ENCODE peak calls at places on chromosomes 5 and 9, in seven cellular contexts. T is neural progenitor cell, X is body of pancreas, Z is kidney epithelial cell, Y is bronchial epithelial cell, Q is AG04450, U is ascending aorta. A is an unnamed sample.

GRCh38 chr5:72951850-72952468 is 3.9 kb upstream of the FCHO2 start:
- DNase-seq in Q (no peak), U (no peak), Y (peak), T (no peak), X (peak), Z (no peak), A (no peak)

GRCh38 chr9:10232352-10232930 is 380.4 kb downstream of the PTPRD start:
- DNase-seq in Y (peak), Z (no peak), X (no peak), Q (no peak), T (no peak), U (no peak), A (no peak)

GRCh38 chr9:94864862-94865435 is 138.4 kb downstream of the AOPEP start:
- DNase-seq in Z (no peak), Q (no peak), X (no peak), Y (no peak), T (no peak), U (no peak), A (no peak)

GRCh38 chr5:43161244-43161643 is 30.8 kb upstream of the NIM1K start:
- DNase-seq in Y (no peak), U (no peak), Z (no peak), T (no peak), X (no peak), Q (no peak), A (no peak)

GRCh38 chr5:106959447-106959846 is 711.3 kb downstream of the EFNA5 start:
- DNase-seq in Z (no peak), X (no peak), Q (no peak), Y (peak), U (no peak), T (no peak), A (no peak)

GRCh38 chr9:129278391-129279237 is 100.6 kb upstream of the IER5L start:
- DNase-seq in Y (peak), X (no peak), T (peak), Z (peak), Q (no peak), U (peak), A (no peak)

GRCh38 chr9:21027295-21027694 is 4.1 kb downstream of the HACD4 start:
- DNase-seq in Y (peak), Z (no peak), U (no peak), Q (no peak), T (no peak), X (no peak), A (no peak)

GRCh38 chr9:135224921-135225541 is 137.6 kb downstream of the OLFM1 start:
- DNase-seq in Z (no peak), U (no peak), Y (no peak), T (peak), Q (no peak), X (no peak), A (no peak)

GRCh38 chr5:173764321-173765029 is 123.7 kb upstream of the CPEB4 start:
- DNase-seq in Y (peak), U (peak), Q (peak), X (peak), Z (peak), T (peak), A (peak)

GRCh38 chr9:35688558-35689350 is 971 bp downstream of the TPM2 start:
- DNase-seq in Z (peak), Y (peak), X (no peak), T (no peak), U (no peak), Q (no peak), A (no peak)

GRCh38 chr9:18973348-18973747 is 59.7 kb downstream of the SAXO1 start:
- DNase-seq in Z (no peak), U (no peak), T (no peak), X (no peak), Y (no peak), Q (no peak), A (no peak)

GRCh38 chr9:113523421-113524141 is 60.1 kb downstream of the RGS3 start:
- DNase-seq in Y (no peak), X (peak), Z (no peak), T (no peak), Q (no peak), U (no peak), A (no peak)

GRCh38 chr9:6564868-6565267 is 80.7 kb downstream of the GLDC start:
- DNase-seq in Y (no peak), X (no peak), Z (no peak), T (no peak), Q (no peak), U (no peak), A (no peak)

GRCh38 chr5:134491841-134492442 is 33.5 kb upstream of the JADE2 start:
- DNase-seq in Q (no peak), Y (no peak), T (no peak), Z (no peak), X (no peak), U (peak), A (no peak)

GRCh38 chr9:80796662-80797426 is 892.5 kb downstream of the TLE1 start:
- DNase-seq in X (no peak), T (peak), Q (no peak), Z (no peak), U (no peak), Y (no peak), A (no peak)

GRCh38 chr5:122846051-122846567 is 696 bp downstream of the SNX24 start:
- DNase-seq in Z (peak), X (peak), Q (peak), T (peak), U (no peak), Y (peak), A (no peak)

GRCh38 chr9:117869287-117869686 is 165.1 kb downstream of the TLR4 start:
- DNase-seq in X (no peak), T (no peak), U (no peak), Z (no peak), Y (no peak), Q (no peak), A (no peak)

GRCh38 chr9:121972501-121972981 is 120.6 kb downstream of the TTLL11 start:
- DNase-seq in X (peak), Q (no peak), Y (peak), Z (peak), U (peak), T (no peak), A (peak)

GRCh38 chr5:120610145-120610544 is 146.0 kb downstream of the PRR16 start:
- DNase-seq in Z (no peak), T (no peak), Y (no peak), U (no peak), Q (no peak), X (no peak), A (no peak)

GRCh38 chr9:96509026-96509425 is 59.1 kb downstream of the HABP4 start:
- DNase-seq in U (peak), T (no peak), Z (no peak), Y (no peak), X (no peak), Q (no peak), A (no peak)

GRCh38 chr5:181235323-181235688 is 8.4 kb downstream of the RACK1 start:
- DNase-seq in Z (no peak), Q (no peak), Y (no peak), T (no peak), U (no peak), X (no peak), A (no peak)

GRCh38 chr5:127936439-127936972 is 147.1 kb upstream of the SLC12A2 start:
- DNase-seq in U (no peak), T (no peak), Q (no peak), Z (no peak), X (no peak), Y (peak), A (no peak)

GRCh38 chr5:44691811-44692210 is 116.9 kb upstream of the MRPS30 start:
- DNase-seq in Y (peak), U (no peak), Q (no peak), T (no peak), Z (no peak), X (no peak), A (no peak)

DNA sequence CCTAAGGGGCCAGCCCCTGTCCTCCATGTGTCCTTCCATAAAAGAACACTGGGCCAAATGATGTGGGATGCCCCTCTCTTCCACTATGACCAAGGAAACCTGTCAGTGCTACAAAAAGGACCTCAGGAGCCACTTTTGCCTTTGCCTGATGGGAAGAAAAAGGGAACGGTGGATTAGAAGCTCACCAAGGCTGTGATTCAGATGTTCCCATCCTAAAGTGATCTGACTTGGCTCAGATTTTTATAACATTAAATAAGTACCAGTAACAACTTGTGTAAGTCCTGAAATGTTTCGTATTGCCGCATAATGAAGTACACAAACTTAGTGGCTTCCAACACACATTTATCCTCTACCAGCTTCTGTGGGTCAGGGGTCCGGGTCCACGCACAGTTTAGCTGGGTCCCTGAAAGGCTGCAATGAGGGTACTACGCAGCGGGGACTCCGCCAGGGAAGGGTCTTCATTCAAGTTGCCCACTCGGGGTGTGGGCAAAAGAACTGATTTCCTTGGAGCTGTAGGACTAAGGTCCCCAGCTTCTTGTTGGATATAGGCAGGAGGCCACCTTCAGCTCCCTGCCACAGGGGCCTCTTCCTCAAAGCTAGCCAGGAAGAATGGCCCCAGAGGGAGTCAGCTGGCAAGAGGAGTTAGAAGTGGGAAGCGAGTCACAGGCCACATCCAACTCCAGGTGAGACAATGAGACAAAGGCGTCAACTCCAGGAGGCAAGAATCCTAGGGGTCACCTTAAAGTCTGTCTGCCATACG is 60.4 kb downstream of the RAPGEF1 start:
- DNase-seq in Y (no peak), X (no peak), U (no peak), Q (no peak), Z (no peak), T (no peak), A (no peak)
- TF ChIP-seq CTCF in Y (no peak), X (no peak), U (no peak), Q (no peak), Z (no peak), T (no peak), A (no peak)

GRCh38 chr5:32087086-32088082 is 86.7 kb downstream of the GOLPH3 start:
- DNase-seq in X (no peak), U (no peak), Y (no peak), T (no peak), Z (no peak), Q (no peak), A (no peak)
- H3K4me3 ChIP-seq in X (no peak), U (no peak), Y (no peak), T (no peak), Z (no peak), Q (no peak), A (no peak)

GRCh38 chr9:92682269-92682668 is 12.3 kb upstream of the IPPK start:
- DNase-seq in X (no peak), Z (no peak), U (no peak), Y (no peak), T (no peak), Q (no peak), A (no peak)
- TF ChIP-seq CTCF in X (no peak), Z (no peak), U (no peak), Y (no peak), T (no peak), Q (no peak), A (no peak)

GRCh38 chr9:136726118-136726517 is 13.7 kb downstream of the DIPK1B start:
- DNase-seq in X (no peak), T (no peak), Q (no peak), Y (no peak), U (no peak), Z (no peak), A (no peak)
- H3K4me3 ChIP-seq in X (no peak), T (no peak), Q (peak), Y (no peak), U (peak), Z (no peak), A (peak)

GRCh38 chr5:1011226-1011631 is 2.6 kb downstream of the NKD2 start:
- DNase-seq in T (peak), U (peak), Y (peak), X (peak), Z (no peak), Q (no peak), A (no peak)
- TF ChIP-seq CTCF in T (peak), U (no peak), Y (peak), X (peak), Z (peak), Q (no peak), A (peak)

GRCh38 chr5:132103380-132103951 is 29.9 kb downstream of the CSF2 start:
- DNase-seq in Q (peak), X (peak), Z (peak), T (no peak), U (peak), Y (peak), A (peak)

GRCh38 chr5:132105688-132106087 is 32.1 kb downstream of the CSF2 start:
- DNase-seq in Y (no peak), X (no peak), U (no peak), Z (no peak), T (no peak), Q (no peak), A (no peak)

GRCh38 chr5:132102944-132103343 is 29.4 kb downstream of the CSF2 start:
- DNase-seq in X (no peak), Y (no peak), Z (no peak), T (no peak), Q (no peak), U (no peak), A (no peak)

GRCh38 chr5:132104561-132104960 is 31.0 kb downstream of the CSF2 start:
- DNase-seq in Y (peak), U (no peak), Q (no peak), Z (no peak), X (no peak), T (no peak), A (no peak)

GRCh38 chr5:132103969-132104391 is 30.4 kb downstream of the CSF2 start:
- DNase-seq in X (no peak), Q (no peak), T (no peak), U (no peak), Z (no peak), Y (no peak), A (no peak)
- H3K4me3 ChIP-seq in X (no peak), Q (no peak), T (no peak), U (no peak), Z (no peak), Y (no peak), A (no peak)

A was measured in AG04449.